ENCODE peak calls at places on chromosome X, in six cellular contexts. One of them, this sample, is unnamed.

GRCh38 chrX:134868766-134869495 is 121.9 kb upstream of the SMIM10 start:
- DNase-seq in stimulated activated CD4-positive, alpha-beta T cell treated with anti-CD3 and anti-CD28 coated beads, Interleukin-15, amount 100 ng/mL, for 24 hours: no peak
- DNase-seq in cardiac fibroblast: peak
- DNase-seq in psoas muscle: no peak
- DNase-seq in caudate nucleus: no peak
- DNase-seq in body of pancreas: no peak
- DNase-seq in this sample: no peak

GRCh38 chrX:100687546-100687945 is 43.5 kb downstream of the SRPX2 start:
- DNase-seq in stimulated activated CD4-positive, alpha-beta T cell treated with anti-CD3 and anti-CD28 coated beads, Interleukin-15, amount 100 ng/mL, for 24 hours: peak
- DNase-seq in body of pancreas: no peak
- DNase-seq in cardiac fibroblast: no peak
- DNase-seq in caudate nucleus: no peak
- DNase-seq in psoas muscle: no peak
- DNase-seq in this sample: peak

GRCh38 chrX:40514376-40514775 is 66.4 kb upstream of the ATP6AP2 start:
- DNase-seq in caudate nucleus: no peak
- DNase-seq in cardiac fibroblast: no peak
- DNase-seq in body of pancreas: no peak
- DNase-seq in stimulated activated CD4-positive, alpha-beta T cell treated with anti-CD3 and anti-CD28 coated beads, Interleukin-15, amount 100 ng/mL, for 24 hours: no peak
- DNase-seq in psoas muscle: no peak
- DNase-seq in this sample: no peak

GRCh38 chrX:135914404-135914803 is 20.9 kb downstream of the SAGE1 start:
- DNase-seq in cardiac fibroblast: no peak
- DNase-seq in stimulated activated CD4-positive, alpha-beta T cell treated with anti-CD3 and anti-CD28 coated beads, Interleukin-15, amount 100 ng/mL, for 24 hours: no peak
- DNase-seq in caudate nucleus: no peak
- DNase-seq in body of pancreas: no peak
- DNase-seq in psoas muscle: no peak
- DNase-seq in this sample: no peak

GRCh38 chrX:129115104-129115503 is 408.2 kb downstream of the SMARCA1 start:
- DNase-seq in psoas muscle: no peak
- DNase-seq in cardiac fibroblast: peak
- DNase-seq in caudate nucleus: no peak
- DNase-seq in body of pancreas: no peak
- DNase-seq in stimulated activated CD4-positive, alpha-beta T cell treated with anti-CD3 and anti-CD28 coated beads, Interleukin-15, amount 100 ng/mL, for 24 hours: peak
- DNase-seq in this sample: no peak

GRCh38 chrX:46327229-46328081 is 217.8 kb downstream of the ZNF674 start:
- DNase-seq in cardiac fibroblast: peak
- DNase-seq in body of pancreas: peak
- DNase-seq in caudate nucleus: no peak
- DNase-seq in psoas muscle: no peak
- DNase-seq in stimulated activated CD4-positive, alpha-beta T cell treated with anti-CD3 and anti-CD28 coated beads, Interleukin-15, amount 100 ng/mL, for 24 hours: no peak
- DNase-seq in this sample: no peak

GRCh38 chrX:150625107-150625506 is 56.7 kb downstream of the MTM1 start:
- DNase-seq in psoas muscle: no peak
- DNase-seq in stimulated activated CD4-positive, alpha-beta T cell treated with anti-CD3 and anti-CD28 coated beads, Interleukin-15, amount 100 ng/mL, for 24 hours: no peak
- DNase-seq in body of pancreas: no peak
- DNase-seq in caudate nucleus: no peak
- DNase-seq in cardiac fibroblast: no peak
- DNase-seq in this sample: no peak

GRCh38 chrX:27987862-27988646 is 6.8 kb upstream of the DCAF8L1 start:
- DNase-seq in stimulated activated CD4-positive, alpha-beta T cell treated with anti-CD3 and anti-CD28 coated beads, Interleukin-15, amount 100 ng/mL, for 24 hours: no peak
- DNase-seq in cardiac fibroblast: no peak
- DNase-seq in body of pancreas: peak
- DNase-seq in caudate nucleus: no peak
- DNase-seq in psoas muscle: no peak
- DNase-seq in this sample: no peak

GRCh38 chrX:17741123-17741511 is 3.8 kb downstream of the SCML1 start:
- DNase-seq in psoas muscle: no peak
- DNase-seq in caudate nucleus: no peak
- DNase-seq in stimulated activated CD4-positive, alpha-beta T cell treated with anti-CD3 and anti-CD28 coated beads, Interleukin-15, amount 100 ng/mL, for 24 hours: no peak
- DNase-seq in body of pancreas: no peak
- DNase-seq in cardiac fibroblast: no peak
- DNase-seq in this sample: no peak